ENCODE peak calls at places on chromosomes 6 and 20, in eight cellular contexts. M is NCI-H1105; E is neural crest cell; F is adrenal gland; X is ureter; R is stimulated activated CD4-positive, alpha-beta T cell treated with anti-CD3 and anti-CD28 coated beads, Interleukin-12 subunit alpha, Interleukin-12 subunit beta, amount 100 ng/mL, for 48 hours; G is heart right ventricle; W is effector CD4-positive, alpha-beta T cell. B is an unnamed sample.

GRCh38 chr6:134003542-134003951 is 48.9 kb downstream of the SLC2A12 start:
- DNase-seq in R (no peak), F (no peak), G (no peak), W (no peak), M (peak), X (no peak), E (no peak), B (no peak)

GRCh38 chr6:137717074-137718073 is 149.7 kb upstream of the TNFAIP3 start:
- DNase-seq in G (no peak), R (peak), M (no peak), X (no peak), E (no peak), F (no peak), W (peak), B (no peak)

GRCh38 chr20:45919536-45919933 is 7.6 kb upstream of the PLTP start:
- DNase-seq in M (no peak), R (no peak), G (peak), W (no peak), F (peak), X (peak), E (no peak), B (no peak)

GRCh38 chr20:49028684-49029083 is 17.4 kb upstream of the CSE1L start:
- DNase-seq in W (no peak), R (no peak), G (no peak), F (peak), E (no peak), M (no peak), X (no peak), B (peak)

GRCh38 chr6:6840831-6841263 is 252.3 kb downstream of the LY86 start:
- DNase-seq in X (no peak), W (no peak), G (no peak), R (no peak), M (no peak), E (no peak), F (no peak), B (peak)

GRCh38 chr6:134363323-134364039 is 45.6 kb upstream of the SGK1 start:
- DNase-seq in W (no peak), E (no peak), F (peak), X (no peak), G (no peak), R (no peak), M (no peak), B (no peak)

GRCh38 chr20:50347568-50347981 is 156.9 kb downstream of the CEBPB start:
- DNase-seq in F (no peak), E (no peak), W (no peak), M (no peak), G (no peak), X (no peak), R (no peak), B (no peak)

GRCh38 chr6:151098166-151098565 is 141.6 kb upstream of the AKAP12 start:
- DNase-seq in M (no peak), X (no peak), R (no peak), E (no peak), F (no peak), W (no peak), G (no peak), B (no peak)

GRCh38 chr6:144411506-144412165 is 126.5 kb downstream of the UTRN start:
- DNase-seq in G (no peak), R (no peak), E (no peak), X (no peak), W (no peak), M (no peak), F (no peak), B (no peak)

GRCh38 chr6:148325316-148326068 is 17.1 kb upstream of the SASH1 start:
- DNase-seq in X (no peak), W (no peak), E (no peak), R (no peak), G (no peak), F (no peak), M (no peak), B (no peak)

GRCh38 chr20:24633521-24633920 is 164.1 kb downstream of the SYNDIG1 start:
- DNase-seq in G (no peak), X (peak), E (no peak), W (no peak), M (no peak), R (no peak), F (no peak), B (no peak)

GRCh38 chr6:157539421-157539822 is 158.4 kb downstream of the ZDHHC14 start:
- DNase-seq in R (no peak), G (no peak), W (no peak), E (no peak), F (no peak), X (no peak), M (no peak), B (no peak)

GRCh38 chr6:88455317-88455716 is 289.2 kb upstream of the CNR1 start:
- DNase-seq in E (no peak), M (no peak), X (no peak), G (peak), R (no peak), F (no peak), W (no peak), B (no peak)

GRCh38 chr20:22312744-22313346 is 271.5 kb downstream of the FOXA2 start:
- DNase-seq in G (peak), F (peak), X (no peak), M (peak), R (no peak), W (no peak), E (peak), B (no peak)

GRCh38 chr6:9295641-9296040 is 860.3 kb upstream of the SLC35B3 start:
- DNase-seq in F (no peak), R (no peak), E (no peak), M (no peak), W (no peak), X (no peak), G (no peak), B (no peak)

GRCh38 chr6:162108041-162108440 is 619.5 kb downstream of the PRKN start:
- DNase-seq in W (no peak), X (no peak), R (no peak), F (no peak), E (no peak), G (no peak), M (no peak), B (no peak)

GRCh38 chr6:127869772-127870404 is 31.0 kb downstream of the THEMIS start:
- DNase-seq in G (no peak), M (no peak), X (no peak), W (no peak), F (no peak), R (no peak), E (no peak), B (no peak)

GRCh38 chr6:51323056-51323455 is 504.4 kb downstream of the TFAP2B start:
- DNase-seq in X (no peak), W (no peak), R (no peak), E (no peak), G (no peak), M (no peak), F (no peak), B (no peak)

GRCh38 chr6:134746125-134746524 is 203.8 kb downstream of the ALDH8A1 start:
- DNase-seq in F (no peak), X (no peak), W (no peak), G (no peak), R (no peak), E (no peak), M (no peak), B (no peak)

GRCh38 chr20:49320460-49320859 is 42.6 kb upstream of the ZNFX1 start:
- DNase-seq in G (no peak), W (no peak), E (no peak), X (no peak), M (no peak), F (peak), R (no peak), B (no peak)

GRCh38 chr6:131937703-131938631 is 13.2 kb downstream of the CCN2 start:
- DNase-seq in E (no peak), G (no peak), R (no peak), M (peak), W (no peak), F (peak), X (no peak), B (no peak)

GRCh38 chr6:35146453-35146852 is 5.3 kb upstream of the TCP11 start:
- DNase-seq in F (peak), E (peak), W (no peak), X (no peak), R (no peak), G (peak), M (peak), B (peak)

GRCh38 chr6:37303891-37304503 is 46.1 kb upstream of the TMEM217 start:
- DNase-seq in F (peak), X (no peak), E (peak), M (no peak), G (no peak), W (no peak), R (no peak), B (peak)

GRCh38 chr6:129317931-129318820 is 391.8 kb downstream of the ARHGAP18 start:
- DNase-seq in R (no peak), X (no peak), G (no peak), W (no peak), E (no peak), F (no peak), M (no peak), B (no peak)

GRCh38 chr6:159107451-159108260 is 61.5 kb upstream of the FNDC1 start:
- DNase-seq in M (peak), E (no peak), R (no peak), G (no peak), F (no peak), W (peak), X (peak), B (no peak)

GRCh38 chr6:2746557-2747061 is 4.1 kb downstream of the MYLK4 start:
- DNase-seq in R (no peak), X (no peak), F (no peak), G (no peak), E (no peak), M (no peak), W (no peak), B (no peak)

GRCh38 chr20:32574296-32575226 is 10.6 kb downstream of the NOL4L start:
- DNase-seq in R (peak), E (no peak), M (no peak), G (peak), F (peak), X (no peak), W (no peak), B (peak)

GRCh38 chr6:69622924-69623323 is 173.9 kb downstream of the LMBRD1 start:
- DNase-seq in E (no peak), W (no peak), M (no peak), F (no peak), R (no peak), G (no peak), X (no peak), B (no peak)

GRCh38 chr6:25942561-25943147 is 12.2 kb upstream of the SLC17A2 start:
- DNase-seq in E (no peak), G (no peak), X (no peak), M (no peak), R (no peak), F (no peak), W (no peak), B (peak)

GRCh38 chr6:53151676-53152075 is 3.0 kb upstream of the GCM1 start:
- DNase-seq in E (no peak), X (no peak), R (no peak), M (no peak), W (no peak), F (peak), G (no peak), B (no peak)

GRCh38 chr6:624979-625378 is 31.9 kb downstream of the HUS1B start:
- DNase-seq in M (peak), G (no peak), X (no peak), R (no peak), F (no peak), E (no peak), W (no peak), B (no peak)

GRCh38 chr6:1724616-1725015 is 114.9 kb downstream of the FOXC1 start:
- DNase-seq in G (peak), W (no peak), M (no peak), F (peak), X (peak), R (no peak), E (no peak), B (no peak)

GRCh38 chr20:39263076-39263475 is 300.9 kb downstream of the DHX35 start:
- DNase-seq in F (no peak), G (no peak), R (no peak), W (no peak), M (no peak), X (no peak), E (no peak), B (no peak)

GRCh38 chr20:16806886-16807285 is 58.7 kb downstream of the OTOR start:
- DNase-seq in M (no peak), X (no peak), G (no peak), F (no peak), E (no peak), R (no peak), W (no peak), B (no peak)

GRCh38 chr6:105372862-105373182 is 30.1 kb downstream of the PREP start:
- DNase-seq in X (peak), W (no peak), G (no peak), E (no peak), M (no peak), F (no peak), R (no peak), B (no peak)

GRCh38 chr6:113755449-113756289 is 101.5 kb upstream of the MARCKS start:
- DNase-seq in F (no peak), W (no peak), X (no peak), M (no peak), E (no peak), G (peak), R (no peak), B (no peak)

GRCh38 chr6:100986921-100987320 is 105.8 kb upstream of the ASCC3 start:
- DNase-seq in R (no peak), G (no peak), F (no peak), M (no peak), W (no peak), X (no peak), E (no peak), B (no peak)

GRCh38 chr6:84773431-84774173 is 9.2 kb upstream of the TBX18 start:
- DNase-seq in W (no peak), R (no peak), F (no peak), M (no peak), X (no peak), G (peak), E (peak), B (peak)